ENCODE peak calls at places on chromosome 19, in four cellular contexts. K, S, B and J are unnamed samples.

GRCh38 chr19:23261496-23262020 is 11.4 kb upstream of the ZNF724 start:
- DNase-seq in K (no peak), S (no peak), B (peak; percentile 76), J (no peak)

GRCh38 chr19:2949939-2950285 is 5.1 kb upstream of the ZNF77 start:
- DNase-seq in K (peak; percentile 76), S (no peak), B (peak; percentile 62), J (peak; percentile 44)

GRCh38 chr19:9848060-9848459 is 12.9 kb downstream of the PIN1 start:
- DNase-seq in K (no peak), S (no peak), B (no peak), J (no peak)

GRCh38 chr19:33316521-33317284 is 14.4 kb upstream of the CEBPA start:
- DNase-seq in K (no peak), S (no peak), B (peak; percentile 46), J (peak; percentile 64)

GRCh38 chr19:18006895-18007604 is 920 bp upstream of the ARRDC2 start:
- DNase-seq in K (peak; percentile 79), S (no peak), B (peak; percentile 46), J (peak; percentile 71)

GRCh38 chr19:11894851-11895250 is 7.3 kb downstream of the ZNF69 start:
- DNase-seq in K (no peak), S (no peak), B (no peak), J (no peak)

GRCh38 chr19:7833225-7834156 is 3.5 kb downstream of the EVI5L start:
- DNase-seq in K (peak; percentile 38), S (no peak), B (peak; percentile 29), J (no peak)

GRCh38 chr19:5343848-5344247 is 3.2 kb upstream of the PTPRS start:
- DNase-seq in K (no peak), S (no peak), B (peak; percentile 85), J (no peak)

GRCh38 chr19:2495130-2495641 is 19.3 kb downstream of the GADD45B start:
- DNase-seq in K (no peak), S (no peak), B (no peak), J (peak; percentile 72)

GRCh38 chr19:51550848-51551672 is 19.6 kb upstream of the SIGLEC6 start:
- DNase-seq in K (no peak), S (no peak), B (no peak), J (no peak)

GRCh38 chr19:34220472-34221063 is 33.8 kb upstream of the GARRE1 start:
- DNase-seq in K (peak; percentile 67), S (no peak), B (peak; percentile 67), J (peak; percentile 88)

GRCh38 chr19:14544977-14545715 is 15.8 kb downstream of the TECR start:
- DNase-seq in K (no peak), S (no peak), B (no peak), J (no peak)

GRCh38 chr19:13181747-13182388 is 31.7 kb downstream of the IER2 start:
- DNase-seq in K (no peak), S (no peak), B (no peak), J (no peak)

GRCh38 chr19:29576761-29577661 is 29.1 kb upstream of the POP4 start:
- DNase-seq in K (no peak), S (peak; percentile 34), B (no peak), J (no peak)

GRCh38 chr19:29578349-29578748 is 27.7 kb upstream of the POP4 start:
- DNase-seq in K (no peak), S (no peak), B (no peak), J (no peak)

GRCh38 chr19:29581398-29581797 is 24.7 kb upstream of the POP4 start:
- DNase-seq in K (no peak), S (no peak), B (no peak), J (no peak)

GRCh38 chr19:29577662-29577963 is 28.5 kb upstream of the POP4 start:
- DNase-seq in K (no peak), S (no peak), B (no peak), J (no peak)

GRCh38 chr19:29579308-29579910 is 26.7 kb upstream of the POP4 start:
- DNase-seq in K (no peak), S (no peak), B (no peak), J (no peak)
- TF ChIP-seq ESRRA in K (no peak), S (no peak), B (no peak), J (no peak)

GRCh38 chr19:6719540-6719861 is 949 bp downstream of the C3 start:
- DNase-seq in K (no peak), S (no peak), B (no peak), J (no peak)
- TF ChIP-seq BHLHE40 in K (no peak), S (no peak), B (no peak), J (no peak)

GRCh38 chr19:45508931-45509691 is 1.8 kb downstream of the VASP start:
- DNase-seq in K (peak; percentile 64), S (peak; percentile 69), B (peak; percentile 63), J (peak; percentile 92)
- TF ChIP-seq ESRRA in K (peak; percentile 4), S (no peak), B (no peak), J (no peak)

GRCh38 chr19:19552811-19553210 is 14.7 kb downstream of the CILP2 start:
- DNase-seq in K (peak; percentile 73), S (no peak), B (no peak), J (peak; percentile 58)

GRCh38 chr19:19550972-19551861 is 13.2 kb downstream of the CILP2 start:
- DNase-seq in K (no peak), S (no peak), B (no peak), J (no peak)

GRCh38 chr19:19551862-19552192 is 13.8 kb downstream of the CILP2 start:
- DNase-seq in K (no peak), S (no peak), B (no peak), J (no peak)

GRCh38 chr19:19553670-19554069 is 15.6 kb downstream of the CILP2 start:
- DNase-seq in K (no peak), S (no peak), B (no peak), J (no peak)

GRCh38 chr19:19554074-19555023 is 16.3 kb downstream of the CILP2 start:
- DNase-seq in K (peak; percentile 88), S (no peak), B (no peak), J (no peak)
- TF ChIP-seq BHLHE40 in K (no peak), S (no peak), B (no peak), J (no peak)

GRCh38 chr19:42293966-42294365 is 8.0 kb upstream of the PRR19 start:
- DNase-seq in K (no peak), S (no peak), B (no peak), J (no peak)

GRCh38 chr19:42292042-42292960 is 9.6 kb upstream of the PRR19 start:
- DNase-seq in K (no peak), S (no peak), B (no peak), J (no peak)

GRCh38 chr19:42293539-42293938 is 8.4 kb upstream of the PRR19 start:
- DNase-seq in K (no peak), S (no peak), B (no peak), J (no peak)

GRCh38 chr19:42291437-42291815 is 10.5 kb upstream of the PRR19 start:
- DNase-seq in K (no peak), S (no peak), B (no peak), J (no peak)

DNA sequence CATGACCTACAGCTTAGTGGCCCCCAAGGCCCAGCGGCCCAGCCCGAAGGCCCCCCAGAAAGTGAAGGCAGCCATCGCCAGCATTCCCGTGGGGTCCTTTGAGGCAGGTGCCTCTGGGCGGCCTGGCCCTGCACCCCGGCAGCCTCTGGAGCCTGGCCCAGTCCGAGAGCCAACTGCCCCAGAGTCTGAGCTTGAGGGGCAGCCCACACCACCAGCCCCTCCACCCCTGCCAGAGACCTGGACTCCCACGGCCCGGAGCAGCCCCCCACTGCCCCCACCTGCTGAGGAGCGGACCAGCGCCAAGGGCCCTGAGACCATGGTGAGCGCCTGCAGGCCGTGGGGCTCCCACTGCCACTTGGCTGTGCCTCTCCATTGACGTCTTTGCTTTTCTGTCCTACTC is 9.0 kb upstream of the PRR19 start:
- DNase-seq in K (no peak), S (no peak), B (no peak), J (no peak)
- TF ChIP-seq ESRRA in K (no peak), S (no peak), B (no peak), J (no peak)

GRCh38 chr19:35474104-35474503 is 16.2 kb downstream of the KRTDAP start:
- DNase-seq in K (no peak), S (no peak), B (no peak), J (no peak)

GRCh38 chr19:35470128-35470527 is 20.1 kb downstream of the KRTDAP start:
- DNase-seq in K (no peak), S (no peak), B (no peak), J (no peak)

GRCh38 chr19:35466259-35466658 is 18.2 kb downstream of the FFAR2 start:
- DNase-seq in K (no peak), S (no peak), B (no peak), J (no peak)

GRCh38 chr19:35471946-35472345 is 18.3 kb downstream of the KRTDAP start:
- DNase-seq in K (no peak), S (no peak), B (no peak), J (no peak)

GRCh38 chr19:35468637-35469036 is 20.6 kb downstream of the FFAR2 start:
- DNase-seq in K (no peak), S (peak; percentile 82), B (peak; percentile 54), J (peak; percentile 72)
- TF ChIP-seq BHLHE40 in K (no peak), S (peak; percentile 57), B (no peak), J (no peak)

DNA sequence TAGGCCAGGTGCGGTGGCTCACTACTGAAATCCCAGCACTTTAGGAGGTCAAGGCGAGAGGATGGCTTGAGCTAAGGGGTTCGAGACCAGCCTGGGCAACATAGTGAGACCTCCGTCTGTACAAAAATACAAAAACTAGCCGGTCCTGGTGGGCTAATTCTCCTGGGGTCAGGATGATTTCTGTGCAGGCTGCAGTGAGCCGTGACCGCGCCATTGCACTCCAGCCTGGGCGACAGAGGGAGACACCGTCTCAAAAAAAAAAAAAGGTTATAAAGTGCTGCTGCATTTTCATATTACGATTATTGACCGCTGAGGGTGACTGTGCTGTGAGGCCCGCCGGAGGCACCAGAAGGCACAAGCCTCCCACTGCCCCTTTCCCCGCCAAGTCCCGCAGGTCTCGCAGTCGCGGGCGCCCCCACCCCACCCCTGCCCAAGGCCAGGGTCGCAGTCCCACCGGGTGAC is 477 bp upstream of the PLEKHF1 start:
- DNase-seq in K (no peak), S (no peak), B (no peak), J (no peak)
- TF ChIP-seq ESRRA in K (no peak), S (no peak), B (no peak), J (no peak)

GRCh38 chr19:49555600-49556411 is 24.6 kb downstream of the NOSIP start:
- DNase-seq in K (peak; percentile 96), S (no peak), B (no peak), J (peak; percentile 76)

GRCh38 chr19:49552749-49553148 is 24.9 kb downstream of the RCN3 start:
- DNase-seq in K (no peak), S (no peak), B (no peak), J (no peak)

GRCh38 chr19:49553451-49554271 is 25.9 kb downstream of the RCN3 start:
- DNase-seq in K (no peak), S (no peak), B (peak; percentile 79), J (no peak)

GRCh38 chr19:49556412-49557398 is 23.7 kb downstream of the NOSIP start:
- DNase-seq in K (no peak), S (no peak), B (no peak), J (no peak)

DNA sequence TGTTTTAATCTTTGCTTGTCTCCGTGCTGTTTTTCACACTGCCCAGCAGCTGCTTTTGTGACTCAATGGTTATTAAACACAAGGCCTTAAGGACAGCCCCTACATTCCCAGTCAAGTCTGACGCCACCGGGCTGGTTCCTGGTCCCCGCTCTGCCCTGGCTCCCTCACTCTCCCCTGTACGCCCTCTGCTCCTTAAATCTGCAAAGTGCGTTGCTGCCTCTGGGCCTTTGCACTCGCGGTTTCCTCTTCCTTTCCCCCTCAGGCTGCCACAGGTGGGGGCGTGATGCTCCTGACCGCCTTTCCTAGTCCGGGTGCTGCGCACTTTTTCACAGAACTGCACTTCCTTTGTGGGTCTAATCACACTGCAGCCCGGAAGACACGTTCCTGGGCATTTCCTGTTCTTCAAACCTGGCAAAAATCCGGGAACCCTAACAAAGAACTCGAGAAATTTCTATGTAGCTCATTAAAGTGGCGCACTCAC is 25.6 kb downstream of the NOSIP start:
- DNase-seq in K (no peak), S (no peak), B (no peak), J (no peak)
- TF ChIP-seq BHLHE40 in K (no peak), S (no peak), B (no peak), J (no peak)